ENCODE peak calls at places on chromosomes 13 and 19, in seven cellular contexts. D is fibroblast of the conjunctiva, G is Calu3, Z is iPS DF 6.9, E is fibroblast of the aortic adventitia, T is NCI-H1092 treated with DMSO at 0.1 percent for 48 hours, O is ecto neural progenitor cell. U is an unnamed sample.

GRCh38 chr13:41909524-41909923 is 51.4 kb downstream of the VWA8 start:
- DNase-seq in D (no peak), G (no peak), Z (no peak), E (no peak), T (no peak), O (no peak), U (no peak)

GRCh38 chr19:38057954-38058690 is 151.1 kb downstream of the SIPA1L3 start:
- DNase-seq in D (no peak), G (peak; percentile 38), Z (no peak), E (no peak), T (peak; percentile 93), O (no peak), U (peak; percentile 54)

GRCh38 chr13:93819331-93819730 is 592.7 kb downstream of the GPC6 start:
- DNase-seq in D (no peak), G (no peak), Z (no peak), E (no peak), T (no peak), O (no peak), U (no peak)

GRCh38 chr19:12665281-12665573 is 1.3 kb downstream of the MAN2B1 start:
- DNase-seq in D (no peak), G (no peak), Z (no peak), E (no peak), T (no peak), O (no peak), U (no peak)

GRCh38 chr13:112112534-112113276 is 45.8 kb downstream of the SOX1 start:
- DNase-seq in D (no peak), G (no peak), Z (no peak), E (no peak), T (no peak), O (peak; percentile 38), U (no peak)

GRCh38 chr13:69704311-69704710 is 403.3 kb upstream of the ATXN8OS start:
- DNase-seq in D (no peak), G (no peak), Z (no peak), E (no peak), T (no peak), O (no peak), U (no peak)

GRCh38 chr19:38063921-38064320 is 156.9 kb downstream of the SIPA1L3 start:
- DNase-seq in D (no peak), G (no peak), Z (no peak), E (no peak), T (no peak), O (no peak), U (peak; percentile 48)

GRCh38 chr13:38527140-38527539 is 159.7 kb upstream of the FREM2 start:
- DNase-seq in D (no peak), G (no peak), Z (no peak), E (no peak), T (no peak), O (no peak), U (no peak)

GRCh38 chr13:36736119-36736726 is 62.4 kb downstream of the SERTM1 start:
- DNase-seq in D (peak; percentile 49), G (peak; percentile 47), Z (peak; percentile 7), E (peak; percentile 83), T (peak; percentile 59), O (peak; percentile 53), U (peak; percentile 38)

GRCh38 chr13:27997904-27998522 is 9.5 kb upstream of the URAD start:
- DNase-seq in D (peak; percentile 4), G (peak; percentile 52), Z (no peak), E (peak; percentile 51), T (peak; percentile 23), O (no peak), U (peak; percentile 60)

GRCh38 chr13:107233541-107233940 is 665.6 kb upstream of the ARGLU1 start:
- DNase-seq in D (no peak), G (no peak), Z (no peak), E (no peak), T (peak; percentile 89), O (no peak), U (no peak)

GRCh38 chr19:7840629-7841028 is 10.6 kb downstream of the EVI5L start:
- DNase-seq in D (no peak), G (no peak), Z (no peak), E (no peak), T (no peak), O (no peak), U (no peak)

GRCh38 chr13:45775401-45775963 is 73.4 kb downstream of the CBY2 start:
- DNase-seq in D (no peak), G (no peak), Z (no peak), E (no peak), T (no peak), O (no peak), U (no peak)

GRCh38 chr13:49428041-49428763 is 15.7 kb downstream of the CAB39L start:
- DNase-seq in D (no peak), G (no peak), Z (no peak), E (no peak), T (no peak), O (no peak), U (no peak)

GRCh38 chr13:28718186-28718537 is 608 bp downstream of the SLC46A3 start:
- DNase-seq in D (no peak), G (no peak), Z (no peak), E (peak; percentile 24), T (no peak), O (no peak), U (no peak)

GRCh38 chr19:50464348-50464747 is 12.0 kb upstream of the EMC10 start:
- DNase-seq in D (no peak), G (no peak), Z (no peak), E (no peak), T (no peak), O (no peak), U (no peak)

GRCh38 chr19:54684537-54684936 is 21.8 kb downstream of the LILRB4 start:
- DNase-seq in D (no peak), G (peak; percentile 37), Z (no peak), E (no peak), T (no peak), O (no peak), U (no peak)

GRCh38 chr13:112545866-112546265 is 42.1 kb downstream of the TUBGCP3 start:
- DNase-seq in D (peak; percentile 35), G (no peak), Z (no peak), E (peak; percentile 90), T (no peak), O (no peak), U (no peak)

GRCh38 chr13:61052175-61052574 is 363.5 kb downstream of the PCDH20 start:
- DNase-seq in D (no peak), G (no peak), Z (no peak), E (no peak), T (no peak), O (no peak), U (no peak)

GRCh38 chr19:32570081-32570785 is 10.8 kb upstream of the PDCD5 start:
- DNase-seq in D (peak; percentile 43), G (peak; percentile 68), Z (peak; percentile 29), E (peak; percentile 66), T (peak; percentile 54), O (peak; percentile 66), U (peak; percentile 71)

GRCh38 chr13:112985803-112986408 is 16.9 kb downstream of the MCF2L start:
- DNase-seq in D (no peak), G (no peak), Z (no peak), E (no peak), T (no peak), O (no peak), U (no peak)

GRCh38 chr19:48501446-48501960 is 10.1 kb downstream of the LMTK3 start:
- DNase-seq in D (no peak), G (peak; percentile 68), Z (peak; percentile 96), E (no peak), T (no peak), O (peak; percentile 88), U (peak; percentile 96)

U was measured in H7.